ENCODE peak calls at places on chromosome 10, in six cellular contexts. T is body of pancreas, Y is endothelial cell of umbilical vein, Q is GM12892, S is HCT116, F is IMR-90. O is an unnamed sample.

GRCh38 chr10:19120381-19120908 is 71.8 kb downstream of the MALRD1 start:
- DNase-seq in T (no peak), Y (no peak), Q (no peak), S (no peak), F (no peak), O (no peak)

GRCh38 chr10:21265622-21266021 is 259.9 kb downstream of the SKIDA1 start:
- DNase-seq in T (no peak), Y (no peak), Q (no peak), S (no peak), F (peak; percentile 24), O (no peak)

GRCh38 chr10:3995302-3996210 is 210.5 kb upstream of the KLF6 start:
- DNase-seq in T (no peak), Y (peak; percentile 36), Q (no peak), S (no peak), F (peak; percentile 88), O (no peak)

GRCh38 chr10:47094126-47094525 is 182.9 kb downstream of the PTPN20 start:
- DNase-seq in T (no peak), Y (no peak), Q (no peak), S (no peak), F (no peak), O (no peak)

GRCh38 chr10:66572700-66573099 is 353.1 kb upstream of the LRRTM3 start:
- DNase-seq in T (no peak), Y (no peak), Q (no peak), S (no peak), F (no peak), O (no peak)

GRCh38 chr10:121710207-121710606 is 112.0 kb upstream of the FGFR2 start:
- DNase-seq in T (no peak), Y (no peak), Q (no peak), S (no peak), F (no peak), O (no peak)

GRCh38 chr10:32084484-32084883 is 28.3 kb upstream of the KIF5B start:
- DNase-seq in T (no peak), Y (no peak), Q (no peak), S (no peak), F (no peak), O (no peak)

GRCh38 chr10:24929056-24929544 is 23.3 kb downstream of the PRTFDC1 start:
- DNase-seq in T (no peak), Y (no peak), Q (no peak), S (no peak), F (no peak), O (no peak)

GRCh38 chr10:127039435-127039834 is 134.2 kb downstream of the DOCK1 start:
- DNase-seq in T (no peak), Y (no peak), Q (no peak), S (no peak), F (no peak), O (no peak)

GRCh38 chr10:96672491-96673175 is 47.7 kb downstream of the PIK3AP1 start:
- DNase-seq in T (no peak), Y (no peak), Q (no peak), S (no peak), F (no peak), O (no peak)

GRCh38 chr10:16887565-16887964 is 70.3 kb upstream of the RSU1 start:
- DNase-seq in T (no peak), Y (peak; percentile 84), Q (no peak), S (no peak), F (peak; percentile 93), O (no peak)

GRCh38 chr10:49228677-49229076 is 40.5 kb upstream of the TMEM273 start:
- DNase-seq in T (no peak), Y (no peak), Q (no peak), S (no peak), F (no peak), O (no peak)

GRCh38 chr10:5661043-5661442 is 5.4 kb downstream of the ASB13 start:
- DNase-seq in T (no peak), Y (no peak), Q (no peak), S (no peak), F (no peak), O (no peak)

GRCh38 chr10:112348759-112349158 is 25.2 kb upstream of the ACSL5 start:
- DNase-seq in T (no peak), Y (no peak), Q (no peak), S (no peak), F (no peak), O (no peak)

GRCh38 chr10:46239999-46240683 is 46.7 kb upstream of the ANTXRL start:
- DNase-seq in T (no peak), Y (no peak), Q (no peak), S (no peak), F (no peak), O (no peak)

GRCh38 chr10:26052326-26052725 is 118.3 kb downstream of the MYO3A start:
- DNase-seq in T (no peak), Y (no peak), Q (no peak), S (no peak), F (no peak), O (no peak)

GRCh38 chr10:20040012-20040411 is 223.8 kb downstream of the PLXDC2 start:
- DNase-seq in T (no peak), Y (no peak), Q (no peak), S (no peak), F (no peak), O (no peak)

GRCh38 chr10:8331896-8332729 is 277.6 kb downstream of the GATA3 start:
- DNase-seq in T (peak; percentile 18), Y (peak; percentile 43), Q (peak; percentile 37), S (no peak), F (peak; percentile 7), O (peak; percentile 60)

GRCh38 chr10:44864042-44864436 is 47.1 kb upstream of the TMEM72 start:
- DNase-seq in T (peak; percentile 70), Y (peak; percentile 3), Q (no peak), S (no peak), F (no peak), O (no peak)

GRCh38 chr10:46516660-46517416 is 39.6 kb downstream of the GPRIN2 start:
- DNase-seq in T (no peak), Y (peak; percentile 70), Q (no peak), S (no peak), F (peak; percentile 96), O (no peak)

GRCh38 chr10:13555884-13556529 is 27.2 kb upstream of the BEND7 start:
- DNase-seq in T (peak; percentile 77), Y (no peak), Q (no peak), S (no peak), F (no peak), O (no peak)

GRCh38 chr10:31317652-31318381 is 1.2 kb upstream of the ZEB1 start:
- DNase-seq in T (no peak), Y (peak; percentile 88), Q (no peak), S (no peak), F (no peak), O (no peak)

GRCh38 chr10:124653811-124654651 is 90.1 kb downstream of the FAM53B start:
- DNase-seq in T (no peak), Y (no peak), Q (no peak), S (no peak), F (no peak), O (no peak)

GRCh38 chr10:48498940-48499510 is 105.8 kb downstream of the ARHGAP22 start:
- DNase-seq in T (no peak), Y (no peak), Q (no peak), S (no peak), F (no peak), O (no peak)

GRCh38 chr10:71893920-71894319 is 42.9 kb upstream of the PSAP start:
- DNase-seq in T (no peak), Y (no peak), Q (no peak), S (no peak), F (no peak), O (no peak)

GRCh38 chr10:11509036-11509435 is 102.4 kb downstream of the USP6NL start:
- DNase-seq in T (no peak), Y (no peak), Q (no peak), S (no peak), F (no peak), O (no peak)

DNA sequence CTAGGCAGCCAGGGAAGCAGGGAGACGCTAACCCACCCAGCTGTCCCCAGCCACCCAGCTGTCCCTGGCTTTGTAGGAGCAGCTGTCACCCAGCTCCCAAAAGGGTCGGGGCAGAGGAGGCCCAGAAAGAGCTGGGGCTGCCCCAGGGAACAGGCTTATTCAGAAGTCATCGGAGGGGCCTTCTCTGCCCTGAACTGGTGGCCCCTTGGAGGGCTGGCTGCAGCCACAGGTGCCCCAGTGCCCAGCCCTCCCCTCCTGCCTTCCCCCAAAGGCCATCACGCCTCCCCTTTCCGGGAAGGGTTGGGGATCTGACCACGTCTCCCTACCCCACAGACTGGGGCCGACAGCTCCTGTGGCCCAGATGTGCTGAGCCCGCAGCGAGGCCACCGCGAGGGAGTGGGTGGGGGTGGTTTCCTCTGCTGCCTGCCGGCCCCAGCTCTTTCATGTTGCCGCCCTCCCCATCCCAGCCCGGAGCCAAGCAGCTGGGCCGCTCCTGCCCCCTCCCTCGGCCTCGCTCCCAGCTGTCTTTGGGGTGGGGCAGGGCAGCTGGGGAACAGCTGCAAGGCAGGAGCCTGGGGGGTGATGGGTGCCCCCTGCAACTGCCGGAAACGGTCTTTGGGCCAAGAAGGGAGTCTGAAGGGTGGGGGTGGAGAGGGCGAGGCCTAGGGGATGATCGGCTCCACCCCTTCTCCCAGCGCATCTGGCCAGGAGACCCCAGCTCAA is 16.8 kb downstream of the TRIM8 start:
- DNase-seq in T (peak; percentile 88), Y (no peak), Q (peak; percentile 94), S (no peak), F (peak; percentile 73), O (peak; percentile 75)
- TF ChIP-seq POLR2A in T (no peak), Y (no peak), Q (peak; percentile 62), S (no peak), F (no peak), O (no peak)

GRCh38 chr10:102714621-102715455 is at the start of gene SFXN2:
- DNase-seq in T (peak; percentile 58), Y (no peak), Q (peak; percentile 38), S (no peak), F (no peak), O (peak; percentile 77)
- TF ChIP-seq POLR2A in T (peak; percentile 90), Y (no peak), Q (peak; percentile 85), S (peak; percentile 77), F (no peak), O (peak; percentile 86)

GRCh38 chr10:73495226-73495883 is 469 bp downstream of the PPP3CB start:
- DNase-seq in T (peak; percentile 90), Y (peak; percentile 79), Q (peak; percentile 80), S (peak; percentile 77), F (peak; percentile 87), O (peak; percentile 98)
- TF ChIP-seq POLR2A in T (peak; percentile 91), Y (peak; percentile 90), Q (peak; percentile 82), S (peak; percentile 52), F (peak; percentile 87), O (peak; percentile 74)

GRCh38 chr10:89645742-89646172 is 715 bp upstream of the PANK1 start:
- DNase-seq in T (no peak), Y (no peak), Q (no peak), S (no peak), F (no peak), O (no peak)

GRCh38 chr10:89643812-89644690 is 991 bp downstream of the PANK1 start:
- DNase-seq in T (peak; percentile 78), Y (peak; percentile 92), Q (peak; percentile 70), S (peak; percentile 91), F (peak; percentile 96), O (peak; percentile 99)

GRCh38 chr10:89643431-89643811 is 1.6 kb downstream of the PANK1 start:
- DNase-seq in T (no peak), Y (no peak), Q (no peak), S (no peak), F (no peak), O (no peak)

GRCh38 chr10:89644691-89644966 is 413 bp downstream of the PANK1 start:
- DNase-seq in T (no peak), Y (peak; percentile 69), Q (peak; percentile 42), S (no peak), F (no peak), O (no peak)

GRCh38 chr10:89644967-89645741 is at the start of gene PANK1:
- DNase-seq in T (peak; percentile 76), Y (peak; percentile 83), Q (peak; percentile 61), S (peak; percentile 31), F (peak; percentile 74), O (peak; percentile 90)
- TF ChIP-seq POLR2A in T (peak; percentile 43), Y (peak; percentile 56), Q (no peak), S (peak; percentile 58), F (no peak), O (peak; percentile 67)